ENCODE peak calls at places on chromosomes 1 and 21, in five cellular contexts. One of them, this sample, is unnamed.

GRCh38 chr1:22494144-22494543 is 42.5 kb downstream of the ZBTB40 start:
- DNase-seq in Panc1: no peak
- DNase-seq in astrocyte of the spinal cord: no peak
- DNase-seq in foreskin fibroblast: no peak
- DNase-seq in AG09309: no peak
- DNase-seq in this sample: no peak

GRCh38 chr1:16978589-16979474 is 1.6 kb downstream of the MFAP2 start:
- DNase-seq in Panc1: no peak
- DNase-seq in astrocyte of the spinal cord: peak
- DNase-seq in foreskin fibroblast: peak
- DNase-seq in AG09309: peak
- DNase-seq in this sample: peak

GRCh38 chr21:22813201-22813600 is 1815.0 kb downstream of the NCAM2 start:
- DNase-seq in Panc1: no peak
- DNase-seq in astrocyte of the spinal cord: no peak
- DNase-seq in foreskin fibroblast: no peak
- DNase-seq in AG09309: no peak
- DNase-seq in this sample: no peak

GRCh38 chr1:47757226-47757975 is 239.8 kb downstream of the TRABD2B start:
- DNase-seq in Panc1: no peak
- DNase-seq in astrocyte of the spinal cord: no peak
- DNase-seq in foreskin fibroblast: no peak
- DNase-seq in AG09309: no peak
- DNase-seq in this sample: no peak

GRCh38 chr1:234870582-234870981 is 258.1 kb downstream of the TOMM20 start:
- DNase-seq in Panc1: no peak
- DNase-seq in astrocyte of the spinal cord: no peak
- DNase-seq in foreskin fibroblast: no peak
- DNase-seq in AG09309: no peak
- DNase-seq in this sample: no peak

GRCh38 chr21:35303085-35303484 is 254.0 kb upstream of the RUNX1 start:
- DNase-seq in Panc1: peak
- DNase-seq in astrocyte of the spinal cord: peak
- DNase-seq in foreskin fibroblast: peak
- DNase-seq in AG09309: peak
- DNase-seq in this sample: peak

GRCh38 chr1:156657161-156657970 is 15.4 kb downstream of the BCAN start:
- DNase-seq in Panc1: no peak
- DNase-seq in astrocyte of the spinal cord: no peak
- DNase-seq in foreskin fibroblast: peak
- DNase-seq in AG09309: no peak
- DNase-seq in this sample: no peak

GRCh38 chr21:14533555-14534400 is 12.3 kb downstream of the SAMSN1 start:
- DNase-seq in Panc1: peak
- DNase-seq in astrocyte of the spinal cord: peak
- DNase-seq in foreskin fibroblast: no peak
- DNase-seq in AG09309: no peak
- DNase-seq in this sample: peak

GRCh38 chr21:41560701-41561158 is 52.8 kb upstream of the TMPRSS2 start:
- DNase-seq in Panc1: no peak
- DNase-seq in astrocyte of the spinal cord: no peak
- DNase-seq in foreskin fibroblast: no peak
- DNase-seq in AG09309: no peak
- DNase-seq in this sample: no peak

GRCh38 chr1:57711326-57711725 is 287.5 kb upstream of the DAB1 start:
- DNase-seq in Panc1: no peak
- DNase-seq in astrocyte of the spinal cord: no peak
- DNase-seq in foreskin fibroblast: no peak
- DNase-seq in AG09309: no peak
- DNase-seq in this sample: no peak

GRCh38 chr1:219174672-219175564 is 1.2 kb downstream of the LYPLAL1 start:
- DNase-seq in Panc1: no peak
- DNase-seq in astrocyte of the spinal cord: peak
- DNase-seq in foreskin fibroblast: peak
- DNase-seq in AG09309: peak
- DNase-seq in this sample: peak

GRCh38 chr1:179809506-179810366 is 66.6 kb downstream of the FAM163A start:
- DNase-seq in Panc1: peak
- DNase-seq in astrocyte of the spinal cord: peak
- DNase-seq in foreskin fibroblast: peak
- DNase-seq in AG09309: no peak
- DNase-seq in this sample: no peak

GRCh38 chr1:151536499-151536898 is 3.6 kb upstream of the TUFT1 start:
- DNase-seq in Panc1: no peak
- DNase-seq in astrocyte of the spinal cord: no peak
- DNase-seq in foreskin fibroblast: no peak
- DNase-seq in AG09309: no peak
- DNase-seq in this sample: no peak

GRCh38 chr21:33817663-33818433 is 97.8 kb downstream of the ATP5PO start:
- DNase-seq in Panc1: no peak
- DNase-seq in astrocyte of the spinal cord: peak
- DNase-seq in foreskin fibroblast: no peak
- DNase-seq in AG09309: no peak
- DNase-seq in this sample: no peak

GRCh38 chr1:110541996-110542395 is 23.0 kb upstream of the KCNA10 start:
- DNase-seq in Panc1: no peak
- DNase-seq in astrocyte of the spinal cord: no peak
- DNase-seq in foreskin fibroblast: no peak
- DNase-seq in AG09309: no peak
- DNase-seq in this sample: no peak

GRCh38 chr1:112522621-112523020 is 13.9 kb downstream of the WNT2B start:
- DNase-seq in Panc1: no peak
- DNase-seq in astrocyte of the spinal cord: peak
- DNase-seq in foreskin fibroblast: peak
- DNase-seq in AG09309: peak
- DNase-seq in this sample: peak

GRCh38 chr1:75099581-75099980 is 34.6 kb upstream of the LHX8 start:
- DNase-seq in Panc1: no peak
- DNase-seq in astrocyte of the spinal cord: no peak
- DNase-seq in foreskin fibroblast: no peak
- DNase-seq in AG09309: no peak
- DNase-seq in this sample: no peak

GRCh38 chr1:50148142-50148923 is 39.6 kb downstream of the ELAVL4 start:
- DNase-seq in Panc1: no peak
- DNase-seq in astrocyte of the spinal cord: no peak
- DNase-seq in foreskin fibroblast: no peak
- DNase-seq in AG09309: no peak
- DNase-seq in this sample: no peak

GRCh38 chr1:245153081-245153644 is 1.6 kb upstream of the KIF26B start:
- DNase-seq in Panc1: peak
- DNase-seq in astrocyte of the spinal cord: peak
- DNase-seq in foreskin fibroblast: peak
- DNase-seq in AG09309: no peak
- DNase-seq in this sample: no peak

GRCh38 chr1:245153645-245154428 is 948 bp upstream of the KIF26B start:
- DNase-seq in Panc1: no peak
- DNase-seq in astrocyte of the spinal cord: peak
- DNase-seq in foreskin fibroblast: peak
- DNase-seq in AG09309: no peak
- DNase-seq in this sample: no peak

GRCh38 chr1:245156041-245156735 is 1.4 kb downstream of the KIF26B start:
- DNase-seq in Panc1: peak
- DNase-seq in astrocyte of the spinal cord: peak
- DNase-seq in foreskin fibroblast: peak
- DNase-seq in AG09309: no peak
- DNase-seq in this sample: no peak

GRCh38 chr1:245155186-245156040 is 628 bp downstream of the KIF26B start:
- DNase-seq in Panc1: no peak
- DNase-seq in astrocyte of the spinal cord: peak
- DNase-seq in foreskin fibroblast: peak
- DNase-seq in AG09309: no peak
- DNase-seq in this sample: no peak

DNA sequence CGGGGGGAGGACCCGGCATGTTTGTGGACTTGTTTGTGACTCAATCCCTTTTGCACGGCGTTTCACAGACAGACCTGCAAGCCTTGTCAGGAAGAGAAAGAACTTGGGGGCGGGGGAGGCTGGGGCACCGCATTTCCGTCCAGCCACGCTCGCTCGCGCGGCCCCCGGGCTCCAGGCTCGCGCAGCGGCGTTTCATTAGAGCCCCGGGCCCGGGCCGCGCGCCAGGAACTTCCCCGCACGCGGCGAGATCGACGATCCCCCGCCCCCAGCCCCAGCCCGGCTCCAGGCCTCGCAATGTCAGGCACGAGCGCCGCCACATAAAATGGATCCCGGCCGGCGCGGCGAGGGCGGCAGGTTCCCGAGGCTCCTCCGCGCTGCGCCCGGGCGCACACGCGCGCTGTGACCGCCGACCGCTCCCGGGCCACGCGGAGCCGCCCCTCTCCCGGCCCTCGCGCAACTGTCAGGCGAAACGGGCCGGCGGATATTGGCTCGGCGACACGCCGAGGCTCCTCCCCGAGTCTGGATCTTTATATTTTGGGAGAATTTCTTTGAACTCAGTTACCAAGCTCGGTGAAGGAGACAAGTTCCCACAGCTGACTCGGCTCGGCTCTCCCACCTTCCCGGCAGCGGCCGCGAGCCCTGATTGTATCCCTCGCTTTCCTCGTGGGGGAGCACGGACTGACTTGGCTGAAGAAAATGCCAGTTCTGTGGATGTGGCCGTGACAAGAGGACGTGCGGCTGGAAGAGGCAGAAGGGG is at the start of gene KIF26B:
- DNase-seq in Panc1: no peak
- DNase-seq in astrocyte of the spinal cord: peak
- DNase-seq in foreskin fibroblast: peak
- DNase-seq in AG09309: no peak
- DNase-seq in this sample: no peak
- TF ChIP-seq CTCF in Panc1: no peak
- TF ChIP-seq CTCF in astrocyte of the spinal cord: no peak
- TF ChIP-seq CTCF in foreskin fibroblast: no peak
- TF ChIP-seq CTCF in AG09309: no peak
- TF ChIP-seq CTCF in this sample: no peak

GRCh38 chr21:27315373-27315772 is 348.5 kb upstream of the ADAMTS5 start:
- DNase-seq in Panc1: no peak
- DNase-seq in astrocyte of the spinal cord: no peak
- DNase-seq in foreskin fibroblast: no peak
- DNase-seq in AG09309: no peak
- DNase-seq in this sample: no peak

GRCh38 chr21:27326293-27326692 is 359.4 kb upstream of the ADAMTS5 start:
- DNase-seq in Panc1: no peak
- DNase-seq in astrocyte of the spinal cord: no peak
- DNase-seq in foreskin fibroblast: no peak
- DNase-seq in AG09309: no peak
- DNase-seq in this sample: no peak

GRCh38 chr21:27321791-27322190 is 354.9 kb upstream of the ADAMTS5 start:
- DNase-seq in Panc1: no peak
- DNase-seq in astrocyte of the spinal cord: no peak
- DNase-seq in foreskin fibroblast: no peak
- DNase-seq in AG09309: no peak
- DNase-seq in this sample: no peak

DNA sequence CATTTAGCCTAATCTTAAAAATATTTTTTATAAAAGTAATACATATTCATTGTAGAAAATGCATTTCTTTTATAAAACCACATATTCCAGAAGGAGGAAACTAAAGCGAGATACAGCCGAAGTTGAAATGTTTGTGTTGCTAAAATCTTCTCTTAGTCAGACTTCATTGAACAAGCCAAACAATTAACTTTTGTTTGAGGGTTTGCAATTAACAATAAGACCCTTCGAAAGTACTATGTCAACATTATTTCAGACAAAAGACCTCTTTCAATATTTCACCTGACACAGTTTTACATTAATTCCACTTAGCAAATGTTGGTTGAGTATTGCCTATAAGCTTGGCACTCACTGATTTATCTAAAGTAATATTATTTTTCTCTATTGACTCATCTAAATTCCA is 354.0 kb upstream of the ADAMTS5 start:
- DNase-seq in Panc1: no peak
- DNase-seq in astrocyte of the spinal cord: no peak
- DNase-seq in foreskin fibroblast: no peak
- DNase-seq in AG09309: no peak
- DNase-seq in this sample: no peak
- H3K4me3 ChIP-seq in Panc1: no peak
- H3K4me3 ChIP-seq in astrocyte of the spinal cord: no peak
- H3K4me3 ChIP-seq in foreskin fibroblast: no peak
- H3K4me3 ChIP-seq in AG09309: no peak
- H3K4me3 ChIP-seq in this sample: no peak

DNA sequence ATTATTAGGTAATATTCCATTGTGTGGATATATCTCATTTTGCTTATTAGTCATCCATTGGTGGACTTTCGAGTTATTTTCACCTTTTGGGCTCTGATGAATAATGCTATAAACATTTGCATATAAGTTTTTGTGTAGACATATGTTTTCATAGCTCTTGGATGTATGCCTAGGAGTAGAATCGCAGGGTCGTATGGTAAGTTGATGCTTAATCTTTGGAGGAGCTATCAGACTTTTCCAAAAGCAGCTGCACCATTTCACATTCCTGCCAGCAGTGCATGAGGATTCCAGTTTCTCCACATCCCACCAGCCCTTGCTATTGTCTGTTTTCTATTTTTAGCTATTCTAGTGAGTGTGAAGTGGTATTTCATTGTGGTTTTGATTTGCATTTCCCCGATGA is 120.3 kb upstream of the TMEM51 start:
- DNase-seq in Panc1: no peak
- DNase-seq in astrocyte of the spinal cord: peak
- DNase-seq in foreskin fibroblast: peak
- DNase-seq in AG09309: no peak
- DNase-seq in this sample: no peak
- TF ChIP-seq CTCF in Panc1: no peak
- TF ChIP-seq CTCF in astrocyte of the spinal cord: peak
- TF ChIP-seq CTCF in foreskin fibroblast: peak
- TF ChIP-seq CTCF in AG09309: peak
- TF ChIP-seq CTCF in this sample: peak

DNA sequence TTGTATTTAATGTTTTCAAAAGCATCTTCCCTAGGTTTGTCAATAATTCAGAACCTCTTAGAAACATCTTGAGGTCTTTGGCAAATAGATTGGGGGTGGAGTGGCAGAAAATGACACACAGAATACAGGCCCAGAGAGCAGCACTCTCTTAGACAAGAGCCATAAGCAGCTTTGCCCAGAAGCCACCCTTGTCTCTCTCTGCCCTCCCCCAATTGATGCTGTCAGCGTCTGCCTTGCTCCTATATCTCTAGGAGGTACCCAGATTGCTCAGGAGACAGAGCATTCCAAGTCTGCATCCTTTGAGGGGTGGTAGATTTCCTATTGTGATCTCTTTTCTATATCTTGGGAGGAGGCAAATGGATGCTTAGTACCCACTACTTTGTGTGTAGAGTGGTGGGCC is 1.7 kb downstream of the RGL1 start:
- DNase-seq in Panc1: no peak
- DNase-seq in astrocyte of the spinal cord: no peak
- DNase-seq in foreskin fibroblast: peak
- DNase-seq in AG09309: no peak
- DNase-seq in this sample: no peak
- H3K4me3 ChIP-seq in Panc1: no peak
- H3K4me3 ChIP-seq in astrocyte of the spinal cord: peak
- H3K4me3 ChIP-seq in foreskin fibroblast: peak
- H3K4me3 ChIP-seq in AG09309: no peak
- H3K4me3 ChIP-seq in this sample: peak

DNA sequence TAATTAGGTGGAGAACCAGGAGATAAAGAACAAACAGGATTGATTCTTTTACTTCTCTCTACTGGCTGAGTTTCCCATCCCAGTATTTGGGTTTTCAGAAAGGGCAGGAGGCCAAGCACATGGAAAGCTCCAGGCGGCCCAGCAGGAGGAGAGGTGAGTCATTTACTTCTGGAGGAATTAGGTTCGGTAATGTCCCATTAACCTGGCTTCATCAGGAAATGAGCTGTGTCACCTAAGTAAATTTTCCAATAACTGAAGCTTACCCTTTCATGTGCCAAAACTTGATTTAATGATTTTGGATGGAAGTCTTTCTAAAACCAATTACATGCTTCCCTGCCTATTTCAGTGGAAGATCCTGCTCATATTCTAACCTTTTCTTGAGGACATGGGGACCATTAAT is 257.6 kb upstream of the USP24 start:
- DNase-seq in Panc1: no peak
- DNase-seq in astrocyte of the spinal cord: peak
- DNase-seq in foreskin fibroblast: peak
- DNase-seq in AG09309: no peak
- DNase-seq in this sample: no peak
- TF ChIP-seq CTCF in Panc1: no peak
- TF ChIP-seq CTCF in astrocyte of the spinal cord: no peak
- TF ChIP-seq CTCF in foreskin fibroblast: no peak
- TF ChIP-seq CTCF in AG09309: no peak
- TF ChIP-seq CTCF in this sample: peak

This sample was measured in retinal pigment epithelial cell.